ENCODE peak calls at places on chromosomes 7 and 10, in seven cellular contexts. One of them, this sample, is unnamed.

GRCh38 chr7:47035522-47035921 is 546.4 kb downstream of the TNS3 start:
- DNase-seq in activated CD4-positive, alpha-beta T cell treated with anti-CD3 and anti-CD28 coated beads for 1 hour: no peak
- DNase-seq in CD8-positive, alpha-beta T cell: no peak
- DNase-seq in G401: no peak
- DNase-seq in prostate gland: no peak
- DNase-seq in stimulated activated CD4-positive, alpha-beta T cell treated with anti-CD3 and anti-CD28 coated beads, Interleukin-2, amount 100 ng/mL, for 48 hours: no peak
- DNase-seq in H7: no peak
- DNase-seq in this sample: no peak

GRCh38 chr7:156816943-156817572 is 75.9 kb downstream of the LMBR1 start:
- DNase-seq in activated CD4-positive, alpha-beta T cell treated with anti-CD3 and anti-CD28 coated beads for 1 hour: no peak
- DNase-seq in CD8-positive, alpha-beta T cell: no peak
- DNase-seq in G401: no peak
- DNase-seq in prostate gland: no peak
- DNase-seq in stimulated activated CD4-positive, alpha-beta T cell treated with anti-CD3 and anti-CD28 coated beads, Interleukin-2, amount 100 ng/mL, for 48 hours: no peak
- DNase-seq in H7: no peak
- DNase-seq in this sample: peak; percentile 4

GRCh38 chr7:77649950-77650349 is 46.3 kb upstream of the RSBN1L start:
- DNase-seq in activated CD4-positive, alpha-beta T cell treated with anti-CD3 and anti-CD28 coated beads for 1 hour: no peak
- DNase-seq in CD8-positive, alpha-beta T cell: no peak
- DNase-seq in G401: no peak
- DNase-seq in prostate gland: no peak
- DNase-seq in stimulated activated CD4-positive, alpha-beta T cell treated with anti-CD3 and anti-CD28 coated beads, Interleukin-2, amount 100 ng/mL, for 48 hours: no peak
- DNase-seq in H7: no peak
- DNase-seq in this sample: no peak

GRCh38 chr10:110764378-110764777 is 107.3 kb upstream of the PDCD4 start:
- DNase-seq in activated CD4-positive, alpha-beta T cell treated with anti-CD3 and anti-CD28 coated beads for 1 hour: no peak
- DNase-seq in CD8-positive, alpha-beta T cell: no peak
- DNase-seq in G401: no peak
- DNase-seq in prostate gland: no peak
- DNase-seq in stimulated activated CD4-positive, alpha-beta T cell treated with anti-CD3 and anti-CD28 coated beads, Interleukin-2, amount 100 ng/mL, for 48 hours: no peak
- DNase-seq in H7: no peak
- DNase-seq in this sample: no peak

GRCh38 chr7:157152391-157152937 is 13.7 kb downstream of the UBE3C start:
- DNase-seq in activated CD4-positive, alpha-beta T cell treated with anti-CD3 and anti-CD28 coated beads for 1 hour: no peak
- DNase-seq in CD8-positive, alpha-beta T cell: no peak
- DNase-seq in G401: no peak
- DNase-seq in prostate gland: no peak
- DNase-seq in stimulated activated CD4-positive, alpha-beta T cell treated with anti-CD3 and anti-CD28 coated beads, Interleukin-2, amount 100 ng/mL, for 48 hours: no peak
- DNase-seq in H7: no peak
- DNase-seq in this sample: no peak

GRCh38 chr7:95342642-95343252 is 18.4 kb upstream of the PON1 start:
- DNase-seq in activated CD4-positive, alpha-beta T cell treated with anti-CD3 and anti-CD28 coated beads for 1 hour: no peak
- DNase-seq in CD8-positive, alpha-beta T cell: no peak
- DNase-seq in G401: no peak
- DNase-seq in prostate gland: no peak
- DNase-seq in stimulated activated CD4-positive, alpha-beta T cell treated with anti-CD3 and anti-CD28 coated beads, Interleukin-2, amount 100 ng/mL, for 48 hours: no peak
- DNase-seq in H7: peak; percentile 18
- DNase-seq in this sample: no peak

GRCh38 chr7:40808409-40808942 is 673.7 kb downstream of the SUGCT start:
- DNase-seq in activated CD4-positive, alpha-beta T cell treated with anti-CD3 and anti-CD28 coated beads for 1 hour: no peak
- DNase-seq in CD8-positive, alpha-beta T cell: no peak
- DNase-seq in G401: no peak
- DNase-seq in prostate gland: no peak
- DNase-seq in stimulated activated CD4-positive, alpha-beta T cell treated with anti-CD3 and anti-CD28 coated beads, Interleukin-2, amount 100 ng/mL, for 48 hours: no peak
- DNase-seq in H7: no peak
- DNase-seq in this sample: peak; percentile 59

GRCh38 chr10:49761789-49762565 is at the start of gene OGDHL:
- DNase-seq in activated CD4-positive, alpha-beta T cell treated with anti-CD3 and anti-CD28 coated beads for 1 hour: no peak
- DNase-seq in CD8-positive, alpha-beta T cell: no peak
- DNase-seq in G401: peak; percentile 84
- DNase-seq in prostate gland: peak; percentile 68
- DNase-seq in stimulated activated CD4-positive, alpha-beta T cell treated with anti-CD3 and anti-CD28 coated beads, Interleukin-2, amount 100 ng/mL, for 48 hours: peak; percentile 65
- DNase-seq in H7: peak; percentile 96
- DNase-seq in this sample: no peak

GRCh38 chr10:72688208-72688651 is 3.7 kb upstream of the MCU start:
- DNase-seq in activated CD4-positive, alpha-beta T cell treated with anti-CD3 and anti-CD28 coated beads for 1 hour: no peak
- DNase-seq in CD8-positive, alpha-beta T cell: no peak
- DNase-seq in G401: no peak
- DNase-seq in prostate gland: no peak
- DNase-seq in stimulated activated CD4-positive, alpha-beta T cell treated with anti-CD3 and anti-CD28 coated beads, Interleukin-2, amount 100 ng/mL, for 48 hours: no peak
- DNase-seq in H7: no peak
- DNase-seq in this sample: peak; percentile 66

GRCh38 chr7:84701524-84702306 is 485.1 kb downstream of the SEMA3D start:
- DNase-seq in activated CD4-positive, alpha-beta T cell treated with anti-CD3 and anti-CD28 coated beads for 1 hour: no peak
- DNase-seq in CD8-positive, alpha-beta T cell: no peak
- DNase-seq in G401: no peak
- DNase-seq in prostate gland: no peak
- DNase-seq in stimulated activated CD4-positive, alpha-beta T cell treated with anti-CD3 and anti-CD28 coated beads, Interleukin-2, amount 100 ng/mL, for 48 hours: no peak
- DNase-seq in H7: no peak
- DNase-seq in this sample: peak; percentile 46

GRCh38 chr7:105799677-105800076 is 76.7 kb downstream of the ATXN7L1 start:
- DNase-seq in activated CD4-positive, alpha-beta T cell treated with anti-CD3 and anti-CD28 coated beads for 1 hour: no peak
- DNase-seq in CD8-positive, alpha-beta T cell: no peak
- DNase-seq in G401: no peak
- DNase-seq in prostate gland: no peak
- DNase-seq in stimulated activated CD4-positive, alpha-beta T cell treated with anti-CD3 and anti-CD28 coated beads, Interleukin-2, amount 100 ng/mL, for 48 hours: no peak
- DNase-seq in H7: no peak
- DNase-seq in this sample: no peak

GRCh38 chr7:106460792-106461254 is 176.0 kb upstream of the NAMPT start:
- DNase-seq in activated CD4-positive, alpha-beta T cell treated with anti-CD3 and anti-CD28 coated beads for 1 hour: no peak
- DNase-seq in CD8-positive, alpha-beta T cell: no peak
- DNase-seq in G401: no peak
- DNase-seq in prostate gland: no peak
- DNase-seq in stimulated activated CD4-positive, alpha-beta T cell treated with anti-CD3 and anti-CD28 coated beads, Interleukin-2, amount 100 ng/mL, for 48 hours: no peak
- DNase-seq in H7: no peak
- DNase-seq in this sample: no peak

GRCh38 chr10:123451607-123452245 is 214.4 kb upstream of the GPR26 start:
- DNase-seq in activated CD4-positive, alpha-beta T cell treated with anti-CD3 and anti-CD28 coated beads for 1 hour: no peak
- DNase-seq in CD8-positive, alpha-beta T cell: no peak
- DNase-seq in G401: no peak
- DNase-seq in prostate gland: no peak
- DNase-seq in stimulated activated CD4-positive, alpha-beta T cell treated with anti-CD3 and anti-CD28 coated beads, Interleukin-2, amount 100 ng/mL, for 48 hours: no peak
- DNase-seq in H7: no peak
- DNase-seq in this sample: no peak

GRCh38 chr7:101099969-101100781 is 14.9 kb downstream of the TRIM56 start:
- DNase-seq in activated CD4-positive, alpha-beta T cell treated with anti-CD3 and anti-CD28 coated beads for 1 hour: peak; percentile 37
- DNase-seq in CD8-positive, alpha-beta T cell: no peak
- DNase-seq in G401: peak; percentile 74
- DNase-seq in prostate gland: peak; percentile 75
- DNase-seq in stimulated activated CD4-positive, alpha-beta T cell treated with anti-CD3 and anti-CD28 coated beads, Interleukin-2, amount 100 ng/mL, for 48 hours: peak; percentile 47
- DNase-seq in H7: peak; percentile 90
- DNase-seq in this sample: peak; percentile 97

GRCh38 chr7:6725003-6725402 is 18.3 kb upstream of the ZNF12 start:
- DNase-seq in activated CD4-positive, alpha-beta T cell treated with anti-CD3 and anti-CD28 coated beads for 1 hour: no peak
- DNase-seq in CD8-positive, alpha-beta T cell: no peak
- DNase-seq in G401: no peak
- DNase-seq in prostate gland: no peak
- DNase-seq in stimulated activated CD4-positive, alpha-beta T cell treated with anti-CD3 and anti-CD28 coated beads, Interleukin-2, amount 100 ng/mL, for 48 hours: no peak
- DNase-seq in H7: no peak
- DNase-seq in this sample: no peak

GRCh38 chr7:144720139-144720538 is 115.7 kb downstream of the TPK1 start:
- DNase-seq in activated CD4-positive, alpha-beta T cell treated with anti-CD3 and anti-CD28 coated beads for 1 hour: no peak
- DNase-seq in CD8-positive, alpha-beta T cell: no peak
- DNase-seq in G401: no peak
- DNase-seq in prostate gland: no peak
- DNase-seq in stimulated activated CD4-positive, alpha-beta T cell treated with anti-CD3 and anti-CD28 coated beads, Interleukin-2, amount 100 ng/mL, for 48 hours: no peak
- DNase-seq in H7: peak; percentile 7
- DNase-seq in this sample: no peak

GRCh38 chr10:79380918-79381775 is 33.9 kb downstream of the PPIF start:
- DNase-seq in activated CD4-positive, alpha-beta T cell treated with anti-CD3 and anti-CD28 coated beads for 1 hour: peak; percentile 3
- DNase-seq in CD8-positive, alpha-beta T cell: no peak
- DNase-seq in G401: no peak
- DNase-seq in prostate gland: peak; percentile 3
- DNase-seq in stimulated activated CD4-positive, alpha-beta T cell treated with anti-CD3 and anti-CD28 coated beads, Interleukin-2, amount 100 ng/mL, for 48 hours: no peak
- DNase-seq in H7: peak; percentile 49
- DNase-seq in this sample: no peak

GRCh38 chr10:126210051-126210651 is 178.1 kb downstream of the ADAM12 start:
- DNase-seq in activated CD4-positive, alpha-beta T cell treated with anti-CD3 and anti-CD28 coated beads for 1 hour: no peak
- DNase-seq in CD8-positive, alpha-beta T cell: no peak
- DNase-seq in G401: no peak
- DNase-seq in prostate gland: no peak
- DNase-seq in stimulated activated CD4-positive, alpha-beta T cell treated with anti-CD3 and anti-CD28 coated beads, Interleukin-2, amount 100 ng/mL, for 48 hours: no peak
- DNase-seq in H7: no peak
- DNase-seq in this sample: no peak

GRCh38 chr10:121426307-121426706 is 171.9 kb downstream of the FGFR2 start:
- DNase-seq in activated CD4-positive, alpha-beta T cell treated with anti-CD3 and anti-CD28 coated beads for 1 hour: no peak
- DNase-seq in CD8-positive, alpha-beta T cell: no peak
- DNase-seq in G401: no peak
- DNase-seq in prostate gland: no peak
- DNase-seq in stimulated activated CD4-positive, alpha-beta T cell treated with anti-CD3 and anti-CD28 coated beads, Interleukin-2, amount 100 ng/mL, for 48 hours: no peak
- DNase-seq in H7: peak; percentile 44
- DNase-seq in this sample: no peak

GRCh38 chr7:131909151-131909768 is 352.8 kb upstream of the PODXL start:
- DNase-seq in activated CD4-positive, alpha-beta T cell treated with anti-CD3 and anti-CD28 coated beads for 1 hour: no peak
- DNase-seq in CD8-positive, alpha-beta T cell: no peak
- DNase-seq in G401: no peak
- DNase-seq in prostate gland: peak; percentile 6
- DNase-seq in stimulated activated CD4-positive, alpha-beta T cell treated with anti-CD3 and anti-CD28 coated beads, Interleukin-2, amount 100 ng/mL, for 48 hours: no peak
- DNase-seq in H7: peak; percentile 47
- DNase-seq in this sample: no peak

GRCh38 chr10:12466701-12467100 is 117.4 kb downstream of the CAMK1D start:
- DNase-seq in activated CD4-positive, alpha-beta T cell treated with anti-CD3 and anti-CD28 coated beads for 1 hour: no peak
- DNase-seq in CD8-positive, alpha-beta T cell: no peak
- DNase-seq in G401: no peak
- DNase-seq in prostate gland: no peak
- DNase-seq in stimulated activated CD4-positive, alpha-beta T cell treated with anti-CD3 and anti-CD28 coated beads, Interleukin-2, amount 100 ng/mL, for 48 hours: no peak
- DNase-seq in H7: no peak
- DNase-seq in this sample: no peak

This sample was measured in AG04450.